ENCODE peak calls at places on chromosomes 3 and 15, in seven cellular contexts. V is Calu3; P is omental fat pad; E is mammary epithelial cell; O is ELF-1; U is astrocyte; G is activated CD8-positive, alpha-beta memory T cell treated with anti-CD3 and anti-CD28 coated beads, Interleukin-2, amount 50 U/mL, for 4 hours. N is an unnamed sample.

GRCh38 chr3:30810617-30811016 is 83.8 kb downstream of the GADL1 start:
- DNase-seq in V (no peak), P (no peak), E (no peak), O (no peak), U (no peak), G (no peak), N (no peak)

GRCh38 chr15:90557651-90558084 is 27.9 kb downstream of the CRTC3 start:
- DNase-seq in V (no peak), P (no peak), E (no peak), O (no peak), U (peak), G (no peak), N (peak)

GRCh38 chr15:58190419-58190818 is 52.2 kb downstream of the AQP9 start:
- DNase-seq in V (peak), P (no peak), E (peak), O (no peak), U (no peak), G (no peak), N (no peak)

GRCh38 chr3:45272828-45273470 is 46.9 kb upstream of the TMEM158 start:
- DNase-seq in V (no peak), P (no peak), E (peak), O (no peak), U (no peak), G (no peak), N (no peak)

GRCh38 chr3:182473191-182473710 is 320.1 kb upstream of the ATP11B start:
- DNase-seq in V (no peak), P (no peak), E (no peak), O (no peak), U (no peak), G (no peak), N (no peak)

GRCh38 chr3:143849854-143850549 is 1.7 kb upstream of the SLC9A9 start:
- DNase-seq in V (no peak), P (no peak), E (peak), O (no peak), U (peak), G (no peak), N (peak)

GRCh38 chr3:58680896-58681525 is 14.4 kb upstream of the FAM3D start:
- DNase-seq in V (no peak), P (no peak), E (no peak), O (no peak), U (no peak), G (no peak), N (peak)

GRCh38 chr15:75420698-75421097 is 30.8 kb downstream of the SIN3A start:
- DNase-seq in V (no peak), P (no peak), E (no peak), O (no peak), U (peak), G (no peak), N (no peak)

GRCh38 chr3:64533565-64534317 is 154.1 kb downstream of the ADAMTS9 start:
- DNase-seq in V (peak), P (peak), E (peak), O (peak), U (peak), G (peak), N (peak)

GRCh38 chr15:58393196-58393790 is 38.5 kb upstream of the LIPC start:
- DNase-seq in V (no peak), P (no peak), E (no peak), O (no peak), U (peak), G (no peak), N (no peak)

GRCh38 chr15:28903555-28903954 is 17.8 kb downstream of the APBA2 start:
- DNase-seq in V (no peak), P (no peak), E (no peak), O (no peak), U (no peak), G (no peak), N (peak)

GRCh38 chr3:72535789-72536188 is 312.5 kb downstream of the SHQ1 start:
- DNase-seq in V (no peak), P (no peak), E (no peak), O (no peak), U (no peak), G (no peak), N (no peak)

GRCh38 chr15:74815961-74816360 is 3.3 kb downstream of the LMAN1L start:
- DNase-seq in V (no peak), P (no peak), E (no peak), O (no peak), U (no peak), G (no peak), N (no peak)

GRCh38 chr3:123799544-123800351 is 84.4 kb downstream of the MYLK start:
- DNase-seq in V (peak), P (no peak), E (peak), O (peak), U (peak), G (no peak), N (peak)

GRCh38 chr3:10867384-10867783 is 51.4 kb downstream of the SLC6A11 start:
- DNase-seq in V (no peak), P (no peak), E (peak), O (peak), U (peak), G (no peak), N (no peak)

GRCh38 chr15:73388256-73388781 is 19.6 kb upstream of the HCN4 start:
- DNase-seq in V (peak), P (no peak), E (peak), O (no peak), U (peak), G (no peak), N (no peak)

GRCh38 chr3:146473726-146474125 is 4.4 kb upstream of the PLSCR2 start:
- DNase-seq in V (no peak), P (no peak), E (no peak), O (no peak), U (no peak), G (no peak), N (no peak)

GRCh38 chr15:40248006-40248783 is 9.3 kb downstream of the PAK6 start:
- DNase-seq in V (no peak), P (no peak), E (no peak), O (no peak), U (no peak), G (no peak), N (peak)

GRCh38 chr15:93485922-93486327 is 396.9 kb upstream of the RGMA start:
- DNase-seq in V (no peak), P (no peak), E (no peak), O (no peak), U (peak), G (no peak), N (no peak)

GRCh38 chr3:128585974-128586373 is 64.6 kb downstream of the RPN1 start:
- DNase-seq in V (peak), P (no peak), E (no peak), O (no peak), U (no peak), G (no peak), N (no peak)

GRCh38 chr3:10646531-10647335 is 141.3 kb upstream of the ATP2B2 start:
- DNase-seq in V (no peak), P (no peak), E (no peak), O (no peak), U (no peak), G (no peak), N (no peak)

GRCh38 chr3:27666708-27667107 is 55.4 kb downstream of the EOMES start:
- DNase-seq in V (no peak), P (peak), E (no peak), O (peak), U (peak), G (no peak), N (peak)

GRCh38 chr3:112813723-112814171 is 32.9 kb downstream of the CD200R1L start:
- DNase-seq in V (no peak), P (no peak), E (no peak), O (no peak), U (peak), G (no peak), N (no peak)

GRCh38 chr3:183933160-183933559 is 48.5 kb upstream of the PARL start:
- DNase-seq in V (no peak), P (no peak), E (no peak), O (no peak), U (no peak), G (no peak), N (no peak)

GRCh38 chr3:65716372-65716771 is 322.3 kb downstream of the MAGI1 start:
- DNase-seq in V (no peak), P (no peak), E (no peak), O (no peak), U (no peak), G (no peak), N (no peak)

GRCh38 chr3:63477494-63478129 is 174.9 kb upstream of the SNTN start:
- DNase-seq in V (no peak), P (no peak), E (no peak), O (no peak), U (no peak), G (no peak), N (no peak)

GRCh38 chr3:45978348-45978747 is 17.3 kb downstream of the FYCO1 start:
- DNase-seq in V (peak), P (no peak), E (peak), O (no peak), U (no peak), G (no peak), N (no peak)

GRCh38 chr3:149628957-149629670 is 28.7 kb downstream of the WWTR1 start:
- DNase-seq in V (no peak), P (no peak), E (no peak), O (no peak), U (peak), G (no peak), N (no peak)

GRCh38 chr15:101433396-101433795 is 56.1 kb downstream of the PCSK6 start:
- DNase-seq in V (no peak), P (no peak), E (no peak), O (no peak), U (no peak), G (no peak), N (no peak)

GRCh38 chr3:187516446-187516845 is 148.3 kb downstream of the RTP4 start:
- DNase-seq in V (no peak), P (no peak), E (no peak), O (no peak), U (no peak), G (no peak), N (no peak)

GRCh38 chr3:59783468-59783988 is 733.7 kb upstream of the CFAP20DC start:
- DNase-seq in V (no peak), P (no peak), E (no peak), O (no peak), U (no peak), G (no peak), N (no peak)

GRCh38 chr3:71294919-71295318 is 288.6 kb downstream of the FOXP1 start:
- DNase-seq in V (peak), P (no peak), E (no peak), O (no peak), U (no peak), G (no peak), N (no peak)

GRCh38 chr3:154314152-154314551 is 10.1 kb downstream of the DHX36 start:
- DNase-seq in V (no peak), P (no peak), E (no peak), O (no peak), U (no peak), G (no peak), N (no peak)

GRCh38 chr3:20185364-20185732 is 658 bp downstream of the SGO1 start:
- DNase-seq in V (peak), P (no peak), E (peak), O (peak), U (peak), G (no peak), N (no peak)

N was measured in lower leg skin.